ENCODE peak calls at places on chromosomes 2 and 18, in seven cellular contexts. W is effector memory CD4-positive, alpha-beta T cell; C is ascending aorta; E is fibroblast of pulmonary artery; A is PC-3; N is ovary; G is OCI-LY7. L is an unnamed sample.

GRCh38 chr2:43495727-43496126 is 100.1 kb downstream of the THADA start:
- DNase-seq in E (peak), W (no peak), C (no peak), A (peak), G (no peak), N (no peak), L (no peak)

GRCh38 chr2:60163691-60164090 is 389.8 kb downstream of the BCL11A start:
- DNase-seq in C (no peak), G (no peak), N (no peak), A (no peak), E (no peak), W (no peak), L (no peak)

GRCh38 chr18:9838144-9838877 is 47.5 kb upstream of the TXNDC2 start:
- DNase-seq in N (no peak), E (peak), C (no peak), G (no peak), W (no peak), A (no peak), L (no peak)

GRCh38 chr18:59760212-59760997 is 63.2 kb upstream of the CCBE1 start:
- DNase-seq in W (no peak), C (no peak), A (no peak), E (no peak), N (no peak), G (no peak), L (no peak)

GRCh38 chr2:222709191-222709891 is 37.9 kb downstream of the MOGAT1 start:
- DNase-seq in W (no peak), E (peak), G (peak), A (peak), C (peak), N (peak), L (no peak)

GRCh38 chr2:144834954-144835633 is 315.2 kb upstream of the ZEB2 start:
- DNase-seq in E (peak), N (peak), W (no peak), G (no peak), A (peak), C (no peak), L (no peak)

GRCh38 chr2:203360833-203361430 is 32.7 kb downstream of the ABI2 start:
- DNase-seq in N (no peak), A (no peak), W (no peak), E (no peak), C (no peak), G (no peak), L (no peak)

GRCh38 chr18:14914126-14914525 is 166.2 kb downstream of the ANKRD30B start:
- DNase-seq in A (peak), N (no peak), C (no peak), E (no peak), W (no peak), G (no peak), L (no peak)

GRCh38 chr2:36478332-36478738 is 119.6 kb downstream of the FEZ2 start:
- DNase-seq in W (no peak), C (no peak), E (peak), N (peak), G (no peak), A (peak), L (no peak)

GRCh38 chr2:54577035-54577434 is 120.9 kb downstream of the SPTBN1 start:
- DNase-seq in N (peak), E (no peak), G (no peak), A (no peak), W (no peak), C (no peak), L (no peak)

GRCh38 chr18:48409591-48410094 is 460 bp upstream of the ZBTB7C start:
- DNase-seq in W (no peak), E (no peak), N (peak), A (no peak), G (no peak), C (no peak), L (peak)

GRCh38 chr2:187504312-187504921 is 49.8 kb downstream of the TFPI start:
- DNase-seq in G (no peak), W (no peak), C (no peak), E (no peak), N (no peak), A (no peak), L (no peak)

GRCh38 chr2:197599285-197599965 is 76.0 kb downstream of the RFTN2 start:
- DNase-seq in E (peak), C (no peak), W (no peak), G (peak), N (no peak), A (peak), L (no peak)

GRCh38 chr2:37378411-37378810 is 34.0 kb downstream of the QPCT start:
- DNase-seq in W (no peak), E (peak), N (no peak), A (peak), G (no peak), C (no peak), L (no peak)

GRCh38 chr18:58222439-58223125 is 178.6 kb downstream of the NEDD4L start:
- DNase-seq in C (no peak), G (no peak), W (no peak), E (no peak), N (no peak), A (peak), L (no peak)

GRCh38 chr2:11647834-11648600 is 22.0 kb downstream of the NTSR2 start:
- DNase-seq in G (no peak), W (no peak), C (no peak), A (no peak), N (no peak), E (peak), L (no peak)

GRCh38 chr2:101106453-101107181 is 44.6 kb downstream of the TBC1D8 start:
- DNase-seq in C (no peak), G (no peak), N (no peak), W (no peak), E (no peak), A (no peak), L (no peak)

GRCh38 chr2:85737481-85737880 is 16.3 kb upstream of the ATOH8 start:
- DNase-seq in C (peak), W (no peak), N (peak), A (peak), E (peak), G (no peak), L (no peak)

GRCh38 chr2:72159211-72159610 is 11.5 kb upstream of the CYP26B1 start:
- DNase-seq in W (no peak), A (no peak), E (no peak), N (no peak), C (no peak), G (no peak), L (no peak)

GRCh38 chr2:45554764-45555163 is 56.3 kb downstream of the SRBD1 start:
- DNase-seq in E (peak), W (no peak), N (no peak), C (no peak), A (peak), G (no peak), L (no peak)

GRCh38 chr2:159612255-159612901 is 4.0 kb downstream of the BAZ2B start:
- DNase-seq in A (no peak), N (no peak), C (no peak), E (peak), W (no peak), G (no peak), L (no peak)
- H3K4me3 ChIP-seq in A (no peak), N (no peak), C (peak), E (peak), W (no peak), G (no peak), L (peak)

GRCh38 chr2:27776097-27776496 is 4.6 kb downstream of the MRPL33 start:
- DNase-seq in N (peak), E (peak), W (no peak), C (no peak), A (peak), G (no peak), L (peak)
- H3K4me3 ChIP-seq in N (no peak), E (no peak), W (no peak), C (no peak), A (peak), G (no peak), L (no peak)

GRCh38 chr2:9907402-9907801 is 44.1 kb upstream of the GRHL1 start:
- DNase-seq in G (no peak), A (no peak), N (no peak), E (no peak), W (no peak), C (no peak), L (no peak)
- H3K4me3 ChIP-seq in G (no peak), A (no peak), N (no peak), E (no peak), W (no peak), C (no peak), L (no peak)

GRCh38 chr2:120262761-120263428 is 10.2 kb downstream of the RALB start:
- DNase-seq in N (no peak), E (peak), W (no peak), A (no peak), G (no peak), C (no peak), L (no peak)
- H3K4me3 ChIP-seq in N (no peak), E (no peak), W (no peak), A (no peak), G (no peak), C (no peak), L (no peak)

DNA sequence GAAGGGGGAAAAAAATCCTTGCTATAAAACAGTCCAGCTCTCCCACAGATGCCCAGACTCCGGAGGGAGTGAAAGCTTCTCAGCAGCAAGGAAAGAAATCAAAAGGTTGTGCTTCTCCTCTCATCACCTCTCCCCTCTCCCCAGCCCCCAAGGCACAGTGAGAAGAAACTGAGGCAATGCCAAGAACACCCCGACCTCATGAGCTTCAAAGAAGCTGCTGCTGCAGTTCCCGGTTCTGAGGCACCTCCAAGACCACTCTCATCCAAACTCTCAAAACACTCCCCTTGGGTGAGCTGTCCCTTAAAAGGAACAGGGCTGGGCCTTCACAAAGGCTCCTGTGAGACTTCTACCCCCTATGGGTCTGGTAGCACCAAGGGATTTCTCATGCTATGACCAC is 62.0 kb upstream of the KLF7 start:
- DNase-seq in N (no peak), G (no peak), C (no peak), W (no peak), A (no peak), E (no peak), L (no peak)
- H3K4me3 ChIP-seq in N (no peak), G (no peak), C (no peak), W (no peak), A (no peak), E (no peak), L (no peak)

DNA sequence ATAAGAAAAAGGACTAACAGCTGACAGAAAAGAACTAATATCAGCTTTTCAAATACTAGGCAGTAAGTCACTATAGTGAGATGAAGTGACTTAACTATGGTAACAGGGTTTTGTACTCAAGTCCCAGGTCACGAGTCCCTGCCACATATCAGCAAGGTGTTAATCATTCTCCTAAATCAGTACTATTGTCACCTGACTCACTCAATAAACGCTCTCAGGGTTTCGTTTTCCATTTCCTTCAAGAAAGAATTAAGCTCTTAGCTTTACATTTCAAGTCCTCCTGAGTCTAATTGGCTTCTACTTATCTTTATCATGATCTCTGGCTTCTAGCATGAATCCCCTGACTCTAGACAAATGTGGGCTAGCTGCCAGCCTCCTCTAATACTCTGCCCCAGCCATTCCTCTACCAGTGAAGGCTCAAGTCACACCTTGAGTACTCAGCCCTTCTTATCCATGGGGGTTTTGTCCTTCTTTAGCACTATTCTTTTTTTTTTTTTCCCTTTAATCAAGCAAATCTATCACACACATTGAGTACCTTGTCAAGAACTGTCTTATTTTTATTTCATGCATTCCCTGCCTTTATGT is 20.1 kb downstream of the BUB1 start:
- DNase-seq in C (no peak), E (no peak), A (no peak), W (no peak), G (no peak), N (no peak), L (no peak)
- H3K4me3 ChIP-seq in C (no peak), E (no peak), A (no peak), W (no peak), G (no peak), N (no peak), L (no peak)

DNA sequence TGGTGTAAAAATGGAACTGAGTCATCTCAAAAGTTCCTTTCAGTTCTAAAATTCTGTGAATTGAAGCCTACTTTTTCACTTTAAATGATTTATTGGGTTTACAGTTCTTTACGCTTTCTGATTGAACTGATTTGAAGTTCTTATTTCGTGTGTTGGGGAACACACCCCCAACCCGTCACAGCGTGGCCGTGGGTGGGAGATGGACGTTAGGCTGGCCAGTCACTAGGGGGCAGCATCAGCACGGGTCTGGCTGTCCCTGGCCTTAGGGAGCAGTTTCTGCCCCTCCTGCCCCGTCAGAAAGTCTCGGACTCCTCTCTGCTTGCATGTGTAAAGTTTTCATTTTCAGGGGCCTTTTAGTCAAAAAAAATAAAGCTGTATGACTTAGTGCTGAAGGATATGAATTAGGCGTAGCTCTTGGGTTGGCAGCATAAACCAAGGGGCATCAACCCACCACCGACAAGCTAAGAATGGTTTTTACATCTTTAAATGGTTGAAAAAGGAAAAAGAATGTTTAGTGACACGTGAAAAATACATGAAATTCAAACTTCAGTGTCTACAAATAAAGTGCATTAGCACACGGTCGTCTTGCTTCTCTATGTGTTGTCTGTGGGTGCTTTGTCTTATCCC is 63.4 kb downstream of the ZCCHC2 start:
- DNase-seq in N (peak), G (peak), A (peak), W (peak), E (peak), C (no peak), L (peak)
- H3K4me3 ChIP-seq in N (no peak), G (no peak), A (no peak), W (peak), E (no peak), C (no peak), L (peak)

GRCh38 chr2:65388051-65388531 is 44.3 kb downstream of the SPRED2 start:
- DNase-seq in N (no peak), E (no peak), G (no peak), C (no peak), A (no peak), W (no peak), L (no peak)
- H3K4me3 ChIP-seq in N (no peak), E (no peak), G (peak), C (no peak), A (no peak), W (no peak), L (no peak)

GRCh38 chr2:165794520-165794882 is 454 bp upstream of the GALNT3 start:
- DNase-seq in C (no peak), W (peak), E (peak), A (peak), G (no peak), N (peak), L (peak)

GRCh38 chr2:165793161-165793778 is 777 bp downstream of the GALNT3 start:
- DNase-seq in C (no peak), W (no peak), A (peak), N (peak), G (no peak), E (no peak), L (no peak)

GRCh38 chr2:165790461-165790860 is 3.6 kb downstream of the GALNT3 start:
- DNase-seq in E (no peak), W (no peak), N (no peak), C (no peak), A (no peak), G (no peak), L (no peak)

GRCh38 chr2:165793779-165794519 is at the start of gene GALNT3:
- DNase-seq in N (peak), A (peak), G (no peak), E (no peak), W (peak), C (no peak), L (peak)

DNA sequence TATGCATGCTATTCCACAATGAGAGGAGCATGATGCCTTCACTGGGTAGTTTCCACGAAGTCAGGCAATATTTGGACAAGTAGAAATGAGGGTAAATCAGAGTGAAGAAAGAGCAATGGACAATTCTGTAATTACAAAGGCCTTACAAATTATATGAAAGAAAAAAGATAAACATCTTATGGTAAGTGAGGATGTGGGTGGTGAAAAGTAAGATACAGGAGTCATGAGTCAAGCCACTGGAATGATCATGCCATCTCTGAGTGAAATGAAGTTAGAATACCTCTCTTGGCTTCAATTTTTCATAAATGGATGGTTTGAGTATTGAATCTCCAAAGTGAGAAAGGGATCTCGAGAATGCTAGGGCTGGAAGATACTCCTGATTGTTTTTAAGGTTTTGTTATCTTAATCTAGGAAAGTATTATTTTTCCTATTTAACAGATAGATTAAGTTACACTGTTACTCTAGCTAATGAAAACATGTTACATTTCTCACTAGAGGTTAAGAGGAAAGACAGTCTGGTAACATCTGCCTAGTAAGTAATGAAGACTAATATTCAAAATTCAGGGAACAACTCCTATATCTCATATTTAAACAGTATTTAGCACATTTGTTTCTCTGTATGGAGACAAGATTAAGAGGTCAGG is 2.1 kb downstream of the GALNT3 start:
- DNase-seq in C (no peak), G (no peak), A (peak), W (no peak), N (no peak), E (peak), L (no peak)
- H3K4me3 ChIP-seq in C (no peak), G (no peak), A (peak), W (no peak), N (no peak), E (no peak), L (no peak)

DNA sequence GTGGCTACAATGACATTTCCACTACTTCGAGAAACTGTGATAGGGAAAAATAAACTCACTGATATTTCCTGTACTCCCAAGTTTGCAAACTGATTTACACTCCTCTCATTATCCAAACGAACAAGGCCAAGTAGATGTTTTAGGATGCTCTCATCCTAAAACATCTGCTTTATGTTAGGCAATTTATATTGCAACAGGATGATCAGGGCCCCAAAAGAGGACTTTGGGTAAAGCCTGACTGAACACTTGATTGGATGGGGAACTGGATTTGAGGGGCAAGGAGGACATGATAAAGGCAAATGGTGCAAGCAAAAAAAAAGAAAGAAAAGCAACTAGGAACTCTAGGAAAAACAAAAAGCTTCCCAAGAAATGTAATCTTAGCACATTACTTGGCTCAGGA is 2.1 kb upstream of the HES6 start:
- DNase-seq in C (no peak), W (no peak), A (no peak), E (no peak), G (no peak), N (no peak), L (no peak)
- H3K4me3 ChIP-seq in C (no peak), W (no peak), A (no peak), E (no peak), G (no peak), N (no peak), L (no peak)

L was measured in dorsolateral prefrontal cortex.